ENCODE peak calls at places on chromosomes 16 and 17, in seven cellular contexts. O is colonic mucosa; U is CD8-positive, alpha-beta T cell; G is left ventricle myocardium inferior; Z is Panc1; T is MM.1S; H is OCI-LY7. C is an unnamed sample.

GRCh38 chr17:29237476-29238132 is 9.1 kb upstream of the CRYBA1 start:
- DNase-seq in O (no peak), U (no peak), G (no peak), Z (no peak), T (no peak), H (no peak), C (no peak)

GRCh38 chr17:17387461-17388362 is 84.5 kb downstream of the NT5M start:
- DNase-seq in O (peak), U (no peak), G (no peak), Z (no peak), T (peak), H (peak), C (no peak)

GRCh38 chr17:29158515-29159275 is 21.5 kb downstream of the MYO18A start:
- DNase-seq in O (no peak), U (no peak), G (no peak), Z (no peak), T (no peak), H (no peak), C (peak)

GRCh38 chr16:57102888-57103879 is 10.8 kb downstream of the CPNE2 start:
- DNase-seq in O (no peak), U (no peak), G (no peak), Z (no peak), T (no peak), H (no peak), C (no peak)

GRCh38 chr16:48138543-48138942 is 17.2 kb downstream of the ABCC12 start:
- DNase-seq in O (no peak), U (no peak), G (no peak), Z (no peak), T (no peak), H (no peak), C (no peak)

GRCh38 chr17:77546772-77547201 is 406.0 kb downstream of the SEC14L1 start:
- DNase-seq in O (peak), U (no peak), G (no peak), Z (no peak), T (no peak), H (no peak), C (no peak)

GRCh38 chr17:57662644-57663308 is 82.3 kb downstream of the CCDC182 start:
- DNase-seq in O (peak), U (no peak), G (peak), Z (no peak), T (no peak), H (no peak), C (peak)

GRCh38 chr17:38561416-38562214 is 44.1 kb downstream of the SRCIN1 start:
- DNase-seq in O (no peak), U (no peak), G (no peak), Z (no peak), T (no peak), H (no peak), C (no peak)

GRCh38 chr17:78675836-78676235 is 98.6 kb upstream of the DNAH17 start:
- DNase-seq in O (no peak), U (no peak), G (no peak), Z (no peak), T (no peak), H (no peak), C (no peak)

GRCh38 chr16:67663151-67663876 is 2.6 kb downstream of the PARD6A start:
- DNase-seq in O (no peak), U (peak), G (no peak), Z (no peak), T (no peak), H (peak), C (no peak)

GRCh38 chr16:74903095-74903494 is 81.8 kb downstream of the WDR59 start:
- DNase-seq in O (no peak), U (no peak), G (no peak), Z (no peak), T (no peak), H (no peak), C (no peak)
- H3K27ac ChIP-seq in O (no peak), U (no peak), G (peak), Z (no peak), T (no peak), H (no peak), C (no peak)

GRCh38 chr17:75633484-75634375 is 496 bp downstream of the SMIM5 start:
- DNase-seq in O (peak), U (peak), G (peak), Z (peak), T (peak), H (peak), C (peak)

GRCh38 chr17:75631353-75631752 is 1.9 kb upstream of the SMIM5 start:
- DNase-seq in O (no peak), U (no peak), G (no peak), Z (no peak), T (no peak), H (no peak), C (no peak)

GRCh38 chr17:75632428-75632827 is 806 bp upstream of the SMIM5 start:
- DNase-seq in O (no peak), U (no peak), G (no peak), Z (no peak), T (no peak), H (no peak), C (no peak)

GRCh38 chr17:75634376-75634740 is 1.1 kb downstream of the SMIM5 start:
- DNase-seq in O (no peak), U (no peak), G (no peak), Z (no peak), T (no peak), H (no peak), C (no peak)

GRCh38 chr17:75632863-75633483 is at the start of gene SMIM5:
- DNase-seq in O (peak), U (peak), G (peak), Z (peak), T (peak), H (peak), C (peak)
- H3K4me3 ChIP-seq in O (no peak), U (no peak), G (peak), Z (no peak), T (no peak), H (no peak), C (no peak)

DNA sequence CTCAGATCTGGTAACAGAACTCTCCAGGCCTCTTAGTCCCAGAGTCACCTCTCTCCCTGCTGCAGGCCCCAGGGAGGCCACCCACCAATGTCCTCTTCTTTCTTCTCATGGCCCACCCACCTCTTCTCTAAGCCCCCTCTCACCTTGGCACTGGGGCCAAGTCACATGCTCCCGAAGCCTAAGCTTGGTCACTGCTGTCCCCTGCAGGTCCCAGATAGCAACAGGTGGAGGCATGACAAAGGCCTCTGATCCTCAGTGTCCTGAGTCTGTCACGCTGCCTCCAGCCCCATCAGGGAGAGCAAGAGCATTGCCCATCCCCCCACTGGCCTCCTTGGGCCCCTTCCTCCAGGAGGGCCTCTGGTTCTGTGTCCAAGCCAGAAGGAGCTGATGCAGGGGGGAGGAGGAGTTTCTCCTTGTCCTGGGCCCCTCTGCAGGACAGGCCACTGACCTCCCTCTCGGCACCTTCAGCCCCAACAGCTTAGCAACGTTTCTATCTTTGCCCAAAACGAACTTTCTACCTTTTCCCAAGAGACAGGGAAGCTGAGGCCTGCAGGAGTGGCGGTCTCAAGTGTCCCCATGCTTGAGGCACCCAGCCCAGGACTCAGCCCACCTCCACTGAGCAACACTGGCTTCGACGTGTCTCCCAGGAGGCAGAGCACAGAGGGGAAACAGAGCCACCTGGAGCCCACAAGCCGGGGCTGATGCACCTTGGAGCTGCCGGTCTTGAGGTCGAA is 8.6 kb downstream of the P2RX1 start:
- DNase-seq in O (no peak), U (no peak), G (no peak), Z (no peak), T (no peak), H (no peak), C (no peak)
- TF ChIP-seq CTCF in O (peak), U (no peak), G (peak), Z (no peak), T (peak), H (peak), C (peak)

DNA sequence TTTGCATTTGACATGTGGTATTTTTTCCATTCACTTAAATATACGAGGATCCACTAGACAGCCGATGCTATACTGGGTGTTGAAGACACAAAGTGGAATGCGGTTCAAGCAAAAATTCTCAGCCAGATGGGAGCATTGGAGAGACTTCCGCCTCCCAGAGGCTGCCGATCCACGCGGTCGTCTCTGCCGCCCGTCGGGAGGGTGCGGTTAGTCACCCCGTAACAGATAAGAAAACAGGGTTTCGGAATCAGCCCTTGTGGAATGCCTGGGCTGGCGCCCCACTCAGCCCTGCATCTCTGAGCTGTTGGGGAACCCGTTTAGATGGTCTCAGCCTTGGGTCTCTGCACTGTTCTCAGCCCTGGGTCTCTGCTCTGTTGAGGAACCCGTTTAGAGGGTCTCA is 7.3 kb downstream of the GSE1 start:
- DNase-seq in O (no peak), U (no peak), G (no peak), Z (no peak), T (no peak), H (no peak), C (no peak)
- H3K27ac ChIP-seq in O (no peak), U (no peak), G (no peak), Z (no peak), T (no peak), H (no peak), C (no peak)

GRCh38 chr17:79951361-79952264 is 84.1 kb downstream of the TBC1D16 start:
- DNase-seq in O (no peak), U (no peak), G (peak), Z (no peak), T (no peak), H (no peak), C (peak)
- H3K4me3 ChIP-seq in O (no peak), U (no peak), G (peak), Z (no peak), T (no peak), H (no peak), C (no peak)

GRCh38 chr17:54426287-54426886 is 474.3 kb upstream of the TOM1L1 start:
- DNase-seq in O (no peak), U (no peak), G (no peak), Z (no peak), T (peak), H (peak), C (no peak)
- TF ChIP-seq CTCF in O (no peak), U (no peak), G (no peak), Z (peak), T (peak), H (peak), C (no peak)

GRCh38 chr17:81251943-81252301 is 12.8 kb downstream of the NDUFAF8 start:
- DNase-seq in O (no peak), U (no peak), G (no peak), Z (no peak), T (no peak), H (peak), C (no peak)
- H3K27ac ChIP-seq in O (peak), U (no peak), G (peak), Z (no peak), T (no peak), H (peak), C (no peak)

GRCh38 chr16:30985401-30986128 is 558 bp downstream of the HSD3B7 start:
- DNase-seq in O (peak), U (no peak), G (no peak), Z (no peak), T (no peak), H (no peak), C (no peak)
- H3K4me3 ChIP-seq in O (peak), U (no peak), G (peak), Z (peak), T (no peak), H (no peak), C (peak)

GRCh38 chr17:62724398-62725146 is 83.5 kb downstream of the MARCHF10 start:
- DNase-seq in O (no peak), U (peak), G (no peak), Z (no peak), T (peak), H (peak), C (no peak)

GRCh38 chr17:62723842-62724241 is 84.3 kb downstream of the MARCHF10 start:
- DNase-seq in O (no peak), U (no peak), G (no peak), Z (no peak), T (no peak), H (no peak), C (no peak)

GRCh38 chr17:62725791-62726249 is 82.3 kb downstream of the MARCHF10 start:
- DNase-seq in O (no peak), U (no peak), G (no peak), Z (no peak), T (no peak), H (no peak), C (no peak)

GRCh38 chr17:62732125-62732524 is 76.0 kb downstream of the MARCHF10 start:
- DNase-seq in O (no peak), U (no peak), G (no peak), Z (no peak), T (no peak), H (no peak), C (no peak)

GRCh38 chr17:62727916-62728672 is 80.0 kb downstream of the MARCHF10 start:
- DNase-seq in O (no peak), U (no peak), G (no peak), Z (no peak), T (no peak), H (no peak), C (no peak)
- TF ChIP-seq CTCF in O (no peak), U (no peak), G (peak), Z (no peak), T (peak), H (no peak), C (no peak)